ENCODE peak calls at places on chromosome 17, in seven cellular contexts. Y, Z, X, W, U, A and T are unnamed samples.

GRCh38 chr17:79927136-79927661 is 88.0 kb upstream of the CBX4 start:
- DNase-seq in Y (no peak), Z (no peak), X (no peak), W (no peak), U (no peak), A (no peak), T (no peak)

GRCh38 chr17:3848229-3848628 is 2.2 kb upstream of the NCBP3 start:
- DNase-seq in Y (no peak), Z (no peak), X (no peak), W (no peak), U (no peak), A (no peak), T (no peak)

GRCh38 chr17:47095268-47095667 is 93.8 kb downstream of the CDC27 start:
- DNase-seq in Y (no peak), Z (no peak), X (no peak), W (no peak), U (no peak), A (no peak), T (no peak)

GRCh38 chr17:42673266-42673884 is 3.4 kb downstream of the PLEKHH3 start:
- DNase-seq in Y (no peak), Z (no peak), X (no peak), W (no peak), U (no peak), A (no peak), T (no peak)

GRCh38 chr17:60077672-60078519 is 825 bp downstream of the HEATR6 start:
- DNase-seq in Y (peak; percentile 49), Z (no peak), X (no peak), W (peak; percentile 39), U (no peak), A (no peak), T (no peak)

GRCh38 chr17:81461607-81462500 is 50.7 kb downstream of the ACTG1 start:
- DNase-seq in Y (no peak), Z (no peak), X (no peak), W (no peak), U (no peak), A (no peak), T (no peak)

GRCh38 chr17:81518113-81518784 is 5.7 kb upstream of the ACTG1 start:
- DNase-seq in Y (no peak), Z (no peak), X (no peak), W (no peak), U (no peak), A (no peak), T (no peak)

GRCh38 chr17:83079766-83080616 is 582 bp downstream of the METRNL start:
- DNase-seq in Y (peak; percentile 41), Z (no peak), X (no peak), W (peak; percentile 71), U (no peak), A (no peak), T (no peak)

GRCh38 chr17:46072998-46073397 is 73.9 kb downstream of the STH start:
- DNase-seq in Y (no peak), Z (peak; percentile 30), X (no peak), W (no peak), U (no peak), A (no peak), T (peak; percentile 35)

GRCh38 chr17:2849327-2849670 is 53.1 kb downstream of the RAP1GAP2 start:
- DNase-seq in Y (no peak), Z (no peak), X (no peak), W (no peak), U (no peak), A (no peak), T (no peak)

GRCh38 chr17:39746145-39746461 is 8.4 kb downstream of the GRB7 start:
- DNase-seq in Y (no peak), Z (no peak), X (no peak), W (no peak), U (no peak), A (no peak), T (no peak)

GRCh38 chr17:40530988-40531971 is 29.9 kb upstream of the TNS4 start:
- DNase-seq in Y (no peak), Z (no peak), X (no peak), W (peak; percentile 48), U (no peak), A (no peak), T (no peak)

GRCh38 chr17:64123114-64123513 is 6.8 kb downstream of the ERN1 start:
- DNase-seq in Y (no peak), Z (no peak), X (no peak), W (no peak), U (no peak), A (no peak), T (no peak)

GRCh38 chr17:79836952-79837887 is 2.0 kb downstream of the CBX4 start:
- DNase-seq in Y (no peak), Z (no peak), X (no peak), W (peak; percentile 86), U (no peak), A (peak; percentile 31), T (no peak)

GRCh38 chr17:77861981-77862645 is 96.4 kb upstream of the TNRC6C start:
- DNase-seq in Y (no peak), Z (no peak), X (no peak), W (no peak), U (no peak), A (no peak), T (no peak)

GRCh38 chr17:57975044-57975443 is 13.0 kb downstream of the VEZF1 start:
- DNase-seq in Y (no peak), Z (no peak), X (no peak), W (no peak), U (no peak), A (no peak), T (no peak)

GRCh38 chr17:27550974-27551505 is 79.9 kb upstream of the LGALS9 start:
- DNase-seq in Y (no peak), Z (no peak), X (no peak), W (no peak), U (no peak), A (no peak), T (no peak)

GRCh38 chr17:81405382-81406005 is 10.2 kb downstream of the BAHCC1 start:
- DNase-seq in Y (no peak), Z (no peak), X (no peak), W (no peak), U (no peak), A (no peak), T (no peak)

GRCh38 chr17:80782536-80783427 is 208.9 kb upstream of the CHMP6 start:
- DNase-seq in Y (no peak), Z (no peak), X (no peak), W (no peak), U (no peak), A (no peak), T (no peak)

GRCh38 chr17:10266477-10266876 is 68.1 kb upstream of the GAS7 start:
- DNase-seq in Y (no peak), Z (no peak), X (no peak), W (no peak), U (no peak), A (no peak), T (no peak)

GRCh38 chr17:28643979-28644781 is 778 bp downstream of the BLTP2 start:
- DNase-seq in Y (peak; percentile 35), Z (no peak), X (no peak), W (peak; percentile 65), U (peak; percentile 46), A (peak; percentile 18), T (no peak)

GRCh38 chr17:66441012-66441703 is 138.7 kb downstream of the PRKCA start:
- DNase-seq in Y (no peak), Z (no peak), X (no peak), W (peak; percentile 55), U (no peak), A (no peak), T (no peak)

GRCh38 chr17:56778898-56779297 is 54.8 kb downstream of the C17orf67 start:
- DNase-seq in Y (no peak), Z (no peak), X (no peak), W (no peak), U (no peak), A (no peak), T (no peak)

GRCh38 chr17:67044940-67045339 is 586 bp downstream of the CACNG1 start:
- DNase-seq in Y (no peak), Z (no peak), X (no peak), W (no peak), U (no peak), A (no peak), T (no peak)

GRCh38 chr17:32551186-32551955 is 64.6 kb downstream of the CDK5R1 start:
- DNase-seq in Y (no peak), Z (no peak), X (no peak), W (peak; percentile 64), U (no peak), A (no peak), T (peak; percentile 34)